ENCODE peak calls at places on chromosomes 13 and 19, in four cellular contexts. I is stimulated activated CD4-positive, alpha-beta T cell treated with anti-CD3 and anti-CD28 coated beads, Interleukin-1b, Interleukin-23, amount 100 ng/mL, for 1 hour; Z is activated CD4-positive, alpha-beta memory T cell treated with anti-CD3 and anti-CD28 coated beads for 36 hours; N is cardiac muscle cell. R is an unnamed sample.
A peak's percentile ranks its signal among the peaks of the same experiment; 100 is the strongest.

GRCh38 chr19:2053601-2054389 is 2.8 kb upstream of the MKNK2 start:
- DNase-seq in I (no peak), Z (no peak), N (no peak), R (no peak)

GRCh38 chr19:40609561-40610395 is 8.6 kb downstream of the LTBP4 start:
- DNase-seq in Z (peak; percentile 97), N (peak; percentile 89), I (peak; percentile 79), R (no peak)

GRCh38 chr13:40522234-40522633 is 144.2 kb downstream of the FOXO1 start:
- DNase-seq in I (no peak), N (no peak), Z (no peak), R (no peak)

GRCh38 chr13:59261928-59262488 is 901.7 kb downstream of the DIAPH3 start:
- DNase-seq in I (no peak), Z (no peak), N (peak; percentile 60), R (no peak)

GRCh38 chr13:26956532-26957142 is 196.1 kb upstream of the GPR12 start:
- DNase-seq in I (no peak), N (no peak), Z (no peak), R (no peak)

GRCh38 chr13:31278874-31279273 is 79.1 kb downstream of the B3GLCT start:
- DNase-seq in Z (no peak), N (no peak), I (no peak), R (no peak)

GRCh38 chr19:10412257-10412977 is 7.9 kb upstream of the PDE4A start:
- DNase-seq in I (no peak), N (no peak), Z (peak; percentile 38), R (no peak)

GRCh38 chr13:42970824-42971669 is 21.0 kb downstream of the EPSTI1 start:
- DNase-seq in N (peak; percentile 58), Z (peak; percentile 54), I (no peak), R (no peak)

GRCh38 chr13:61110804-61111203 is 304.8 kb downstream of the PCDH20 start:
- DNase-seq in Z (no peak), N (no peak), I (no peak), R (no peak)

GRCh38 chr19:33562636-33563035 is 41.0 kb upstream of the PEPD start:
- DNase-seq in I (no peak), Z (no peak), N (no peak), R (no peak)

GRCh38 chr13:113783966-113784644 is 25.1 kb downstream of the TMEM255B start:
- DNase-seq in I (no peak), N (no peak), Z (peak; percentile 0), R (no peak)

GRCh38 chr19:33462112-33462726 is 59.4 kb downstream of the PEPD start:
- DNase-seq in I (no peak), N (no peak), Z (no peak), R (no peak)

GRCh38 chr13:33263484-33263883 is 22.1 kb downstream of the STARD13 start:
- DNase-seq in N (no peak), I (no peak), Z (no peak), R (no peak)

GRCh38 chr19:42420055-42420544 is 7.1 kb downstream of the LIPE start:
- DNase-seq in Z (peak; percentile 89), I (peak; percentile 57), N (no peak), R (no peak)

GRCh38 chr19:5166262-5166661 is 174.3 kb downstream of the PTPRS start:
- DNase-seq in N (no peak), Z (no peak), I (no peak), R (no peak)

GRCh38 chr13:74361274-74361673 is 227.1 kb upstream of the KLF12 start:
- DNase-seq in Z (no peak), N (no peak), I (no peak), R (no peak)

GRCh38 chr13:112443191-112444000 is 67.2 kb downstream of the SPACA7 start:
- DNase-seq in N (peak; percentile 41), I (no peak), Z (peak; percentile 18), R (no peak)

GRCh38 chr13:99450416-99450815 is 50.9 kb upstream of the TM9SF2 start:
- DNase-seq in I (no peak), N (no peak), Z (no peak), R (no peak)

GRCh38 chr19:49779731-49780578 is 13.2 kb downstream of the AP2A1 start:
- DNase-seq in N (no peak), I (no peak), Z (no peak), R (no peak)

GRCh38 chr13:111115841-111116500 is 861 bp downstream of the ARHGEF7 start:
- DNase-seq in N (peak; percentile 48), Z (no peak), I (no peak), R (no peak)

GRCh38 chr19:44344255-44344654 is 12.2 kb downstream of the ZNF112 start:
- DNase-seq in I (no peak), Z (no peak), N (no peak), R (no peak)

GRCh38 chr19:49879243-49879960 is 1.9 kb downstream of the TBC1D17 start:
- DNase-seq in N (no peak), Z (peak; percentile 35), I (no peak), R (no peak)

GRCh38 chr19:49800771-49801170 is 12.3 kb downstream of the FUZ start:
- DNase-seq in Z (no peak), I (no peak), N (no peak), R (no peak)

GRCh38 chr19:55034751-55035150 is 3.3 kb downstream of the GP6 start:
- DNase-seq in Z (no peak), I (no peak), N (no peak), R (no peak)

GRCh38 chr19:46373573-46374359 is 26.9 kb downstream of the PPP5C start:
- DNase-seq in N (no peak), Z (no peak), I (no peak), R (peak; percentile 11)

GRCh38 chr13:44174769-44175425 is 198.7 kb upstream of the SERP2 start:
- DNase-seq in I (no peak), N (peak; percentile 56), Z (no peak), R (no peak)

GRCh38 chr13:88068975-88069374 is 397.8 kb downstream of the SLITRK5 start:
- DNase-seq in Z (no peak), I (no peak), N (peak; percentile 2), R (no peak)

GRCh38 chr19:8254286-8255001 is 45.3 kb downstream of the CERS4 start:
- DNase-seq in N (no peak), I (no peak), Z (no peak), R (no peak)